ENCODE peak calls at places on chromosomes 1 and 21, in four cellular contexts. T, K, Q and R are unnamed samples. For H3K9me3, the result is how much of the 10 kb centered on the place peaks cover.

GRCh38 chr1:47584249-47584648 is 146.4 kb downstream of the FOXD2 start:
- DNase-seq in T (no peak), K (no peak), Q (no peak), R (peak)

GRCh38 chr1:180092931-180093650 is 61.6 kb upstream of the QSOX1 start:
- DNase-seq in Q (no peak), K (no peak), T (no peak), R (no peak)

GRCh38 chr1:165907256-165907857 is 79.9 kb downstream of the UCK2 start:
- DNase-seq in Q (peak), T (no peak), K (no peak), R (no peak)

GRCh38 chr1:155979525-155980343 is 1.4 kb upstream of the ARHGEF2 start:
- DNase-seq in T (no peak), Q (peak), K (no peak), R (no peak)

GRCh38 chr1:203161703-203162102 is 13.9 kb downstream of the MYBPH start:
- DNase-seq in T (no peak), K (no peak), Q (no peak), R (no peak)

GRCh38 chr1:47578862-47579419 is 141.1 kb downstream of the FOXD2 start:
- DNase-seq in Q (no peak), K (no peak), T (no peak), R (no peak)

GRCh38 chr1:18932387-18932786 is 24.1 kb downstream of the IFFO2 start:
- DNase-seq in Q (peak), T (no peak), K (no peak), R (no peak)

GRCh38 chr1:192522673-192523072 is 52.9 kb upstream of the RGS1 start:
- DNase-seq in Q (no peak), T (no peak), K (no peak), R (no peak)

GRCh38 chr1:193070942-193071341 is 11.5 kb downstream of the RO60 start:
- DNase-seq in Q (no peak), T (no peak), K (no peak), R (no peak)

GRCh38 chr1:89698624-89699023 is 65.7 kb downstream of the LRRC8C start:
- DNase-seq in Q (no peak), K (no peak), T (no peak), R (no peak)

GRCh38 chr21:26581818-26582217 is 8.7 kb upstream of the CYYR1 start:
- DNase-seq in K (no peak), T (no peak), Q (no peak), R (no peak)
- H3K9me3 ChIP-seq in K (under half), T (under half), Q (under half), R (under half)

GRCh38 chr1:204434116-204434755 is 22.6 kb upstream of the PPP1R15B start:
- DNase-seq in K (no peak), Q (no peak), T (no peak), R (no peak)

GRCh38 chr1:204429746-204430145 is 18.1 kb upstream of the PPP1R15B start:
- DNase-seq in T (no peak), Q (no peak), K (no peak), R (no peak)

GRCh38 chr1:204432708-204433107 is 21.1 kb upstream of the PPP1R15B start:
- DNase-seq in T (no peak), K (no peak), Q (no peak), R (no peak)

GRCh38 chr1:204435246-204435885 is 23.7 kb upstream of the PPP1R15B start:
- DNase-seq in T (no peak), K (no peak), Q (peak), R (no peak)

GRCh38 chr1:204431310-204432184 is 19.9 kb upstream of the PPP1R15B start:
- DNase-seq in K (peak), Q (peak), T (peak), R (peak)
- H3K27ac ChIP-seq in K (peak), Q (peak), T (no peak), R (peak)

GRCh38 chr21:8990326-8991087 is 1530.9 kb upstream of the TPTE start:
- DNase-seq in T (no peak), Q (no peak), K (no peak), R (no peak)

GRCh38 chr21:8991088-8991907 is 1530.1 kb upstream of the TPTE start:
- DNase-seq in T (no peak), Q (no peak), K (no peak), R (no peak)

GRCh38 chr21:8989261-8989882 is 1532.0 kb upstream of the TPTE start:
- DNase-seq in Q (no peak), K (no peak), T (no peak), R (no peak)

GRCh38 chr21:8988696-8989095 is 1532.7 kb upstream of the TPTE start:
- DNase-seq in K (no peak), Q (no peak), T (no peak), R (no peak)

GRCh38 chr21:8989883-8990325 is 1531.5 kb upstream of the TPTE start:
- DNase-seq in T (no peak), Q (no peak), K (no peak), R (no peak)
- H3K9me3 ChIP-seq in T (under half), Q (under half), K (under half), R (under half)

GRCh38 chr1:31573261-31573660 is 3.1 kb upstream of the TINAGL1 start:
- DNase-seq in Q (no peak), K (no peak), T (no peak), R (no peak)

GRCh38 chr1:31570906-31571305 is 5.4 kb upstream of the TINAGL1 start:
- DNase-seq in Q (peak), T (no peak), K (no peak), R (no peak)

GRCh38 chr1:31570228-31570627 is 6.1 kb upstream of the TINAGL1 start:
- DNase-seq in K (no peak), T (no peak), Q (no peak), R (no peak)

GRCh38 chr1:31571340-31572295 is 4.7 kb upstream of the TINAGL1 start:
- DNase-seq in K (no peak), Q (no peak), T (no peak), R (no peak)

DNA sequence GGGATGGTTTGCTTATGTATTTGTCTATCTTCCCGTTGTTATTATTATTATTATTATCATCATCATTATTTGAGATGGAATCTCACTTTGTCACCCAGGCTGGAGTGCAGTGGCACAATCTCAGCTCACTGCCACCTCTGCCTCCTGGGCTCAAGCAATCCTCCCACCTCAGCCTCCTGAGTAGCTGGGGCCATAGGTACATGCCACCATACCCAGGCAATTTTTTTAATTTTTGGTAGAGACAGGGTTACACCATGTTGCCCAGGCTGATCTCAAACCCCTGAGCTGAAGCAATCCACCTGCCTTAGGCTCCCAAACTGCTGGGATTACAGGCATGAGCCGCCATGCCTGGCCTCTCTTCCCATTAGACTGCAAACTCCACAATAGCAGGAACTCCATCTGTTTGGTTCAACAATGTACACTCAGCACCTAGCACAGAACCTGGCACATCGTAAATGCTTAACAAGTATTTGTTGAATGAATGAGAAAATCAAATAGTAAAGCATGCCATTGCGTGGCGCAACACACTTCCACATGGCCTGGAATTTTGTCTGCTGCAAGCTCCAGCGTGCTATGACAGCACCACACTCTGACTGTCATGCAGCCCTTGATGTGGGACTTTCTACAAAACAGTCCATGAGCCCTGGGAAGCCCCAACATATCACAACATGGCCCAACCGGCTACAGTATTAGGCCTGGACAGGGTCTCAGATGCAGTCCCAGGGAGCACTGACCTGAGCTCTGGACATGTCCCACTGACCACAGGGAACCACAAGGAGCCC is 3.8 kb upstream of the TINAGL1 start:
- DNase-seq in K (no peak), T (no peak), Q (peak), R (no peak)
- H3K27ac ChIP-seq in K (peak), T (peak), Q (no peak), R (peak)

DNA sequence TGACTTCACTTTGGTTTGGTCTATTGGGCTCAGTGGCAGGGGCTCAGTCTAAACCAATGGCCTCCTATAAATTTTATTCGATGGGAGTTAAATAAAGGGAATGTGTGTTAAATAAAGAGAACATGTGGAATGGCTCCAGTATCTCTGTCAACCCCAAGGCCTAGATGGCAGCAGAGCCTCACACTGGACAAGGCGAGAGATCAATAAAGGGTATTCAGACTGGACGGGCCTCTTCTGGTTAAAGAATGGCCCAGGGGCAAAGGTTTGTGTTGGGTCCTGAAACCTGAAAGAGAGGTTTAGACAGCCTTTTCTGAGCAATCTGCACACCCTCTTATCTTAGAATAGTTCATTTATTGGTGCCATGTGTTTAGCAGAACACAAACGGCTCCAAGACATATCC is 34.7 kb downstream of the SH3BP5L start:
- DNase-seq in Q (no peak), K (no peak), T (no peak), R (no peak)
- H3K9me3 ChIP-seq in Q (under half), K (under half), T (under half), R (under half)

DNA sequence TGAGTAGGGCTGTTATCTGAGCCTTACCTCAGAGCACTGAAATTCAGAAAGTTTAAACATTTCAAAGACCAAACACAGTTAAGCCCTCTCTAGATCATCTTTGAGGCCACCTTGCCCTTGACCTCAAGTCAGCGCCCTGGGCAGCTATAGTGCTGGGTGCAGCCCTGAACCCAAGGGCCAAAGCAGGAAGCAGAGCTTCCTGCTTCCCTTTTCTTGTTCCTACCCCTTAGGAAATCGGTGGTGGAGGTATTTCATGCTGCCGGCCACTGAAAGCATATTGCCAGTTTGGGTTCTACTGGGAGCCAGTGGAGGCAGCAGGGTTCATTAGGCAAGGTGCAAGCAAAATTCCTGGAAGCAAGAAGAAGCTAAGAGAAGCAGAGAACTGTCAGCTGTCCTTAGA is 26.1 kb downstream of the CD244 start:
- DNase-seq in Q (no peak), K (no peak), T (no peak), R (no peak)
- H3K27ac ChIP-seq in Q (no peak), K (no peak), T (no peak), R (no peak)

GRCh38 chr1:228299901-228300300 is 92.1 kb downstream of the OBSCN start:
- DNase-seq in K (no peak), T (no peak), Q (no peak), R (no peak)
- H3K9me3 ChIP-seq in K (under half), T (under half), Q (under half), R (under half)

GRCh38 chr1:37158113-37158749 is 123.9 kb upstream of the GRIK3 start:
- DNase-seq in Q (no peak), K (no peak), T (no peak), R (no peak)
- H3K27ac ChIP-seq in Q (no peak), K (no peak), T (no peak), R (no peak)